ENCODE peak calls at places on chromosomes 12 and 14, in ten cellular contexts. K, F, T, J, C, I, V, N, B and H are unnamed samples.

GRCh38 chr12:6141048-6141447 is 16.6 kb upstream of the VWF start:
- DNase-seq in K (peak; percentile 85), F (no peak), T (no peak), J (peak; percentile 65), C (no peak), I (no peak), V (no peak), N (no peak), B (no peak), H (no peak)

GRCh38 chr12:98653866-98654493 is 8.9 kb downstream of the APAF1 start:
- DNase-seq in K (peak; percentile 66), F (no peak), T (peak; percentile 42), J (peak; percentile 27), C (no peak), I (peak; percentile 33), V (no peak), N (no peak), B (no peak), H (no peak)

GRCh38 chr12:108773798-108774788 is 42.8 kb upstream of the CORO1C start:
- DNase-seq in K (peak; percentile 73), F (peak; percentile 82), T (no peak), J (peak; percentile 49), C (peak; percentile 85), I (peak; percentile 51), V (peak; percentile 39), N (peak; percentile 96), B (peak; percentile 95), H (peak; percentile 88)

GRCh38 chr14:101313268-101313667 is 248.0 kb upstream of the DIO3 start:
- DNase-seq in K (no peak), F (no peak), T (no peak), J (no peak), C (no peak), I (no peak), V (no peak), N (no peak), B (no peak), H (no peak)

GRCh38 chr14:88258026-88258425 is 65.0 kb downstream of the KCNK10 start:
- DNase-seq in K (no peak), F (no peak), T (no peak), J (no peak), C (no peak), I (no peak), V (no peak), N (no peak), B (no peak), H (no peak)

GRCh38 chr12:55938826-55939501 is 8.0 kb downstream of the DGKA start:
- DNase-seq in K (no peak), F (no peak), T (no peak), J (no peak), C (no peak), I (no peak), V (no peak), N (no peak), B (no peak), H (no peak)

GRCh38 chr12:65300679-65301349 is 22.3 kb downstream of the MSRB3 start:
- DNase-seq in K (no peak), F (no peak), T (peak; percentile 54), J (no peak), C (no peak), I (peak; percentile 20), V (no peak), N (no peak), B (no peak), H (no peak)

GRCh38 chr12:131387281-131388163 is 323.4 kb upstream of the SFSWAP start:
- DNase-seq in K (no peak), F (no peak), T (no peak), J (no peak), C (peak; percentile 76), I (no peak), V (no peak), N (no peak), B (no peak), H (no peak)

GRCh38 chr12:113875681-113876080 is 90.4 kb downstream of the RBM19 start:
- DNase-seq in K (no peak), F (no peak), T (no peak), J (no peak), C (no peak), I (no peak), V (no peak), N (no peak), B (no peak), H (no peak)

GRCh38 chr14:68921666-68922065 is 57.4 kb downstream of the ACTN1 start:
- DNase-seq in K (no peak), F (no peak), T (no peak), J (no peak), C (no peak), I (no peak), V (no peak), N (no peak), B (no peak), H (no peak)
- H3K4me1 ChIP-seq in K (no peaks in the 10 kb centered on the region), F (no peaks in the 10 kb centered on the region), T (no peaks in the 10 kb centered on the region), J (peaks cover 13% of the 10 kb centered on the region), C (peaks cover 9% of the 10 kb centered on the region), I (peaks cover 20% of the 10 kb centered on the region), V (peaks cover 10% of the 10 kb centered on the region), N (peaks cover 90% of the 10 kb centered on the region), B (no peaks in the 10 kb centered on the region), H (no peaks in the 10 kb centered on the region)

DNA sequence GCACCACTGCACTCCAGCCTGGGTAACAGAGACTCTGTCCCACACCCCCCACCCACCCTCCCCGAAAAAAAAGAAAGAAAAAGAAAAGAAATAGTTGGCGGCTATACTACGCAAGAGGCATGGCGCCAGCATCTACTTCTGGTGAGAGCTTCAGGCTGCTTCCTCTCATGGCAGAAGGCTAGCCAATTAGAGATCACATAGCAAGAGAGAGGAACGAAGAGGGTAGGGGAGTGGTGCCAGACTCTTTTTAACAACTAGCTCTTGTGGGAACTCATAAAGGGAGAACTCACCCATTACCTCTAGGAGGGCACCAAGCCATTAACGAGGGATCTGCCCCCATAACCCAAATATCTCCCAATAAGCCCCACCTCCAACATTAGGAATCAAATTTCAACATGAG is 6.2 kb downstream of the DENND5B start:
- DNase-seq in K (no peak), F (no peak), T (no peak), J (no peak), C (no peak), I (no peak), V (no peak), N (no peak), B (no peak), H (no peak)
- H3K27ac ChIP-seq in K (no peak overlapping the region), F (no peak overlapping the region), T (no peak overlapping the region), J (no peak overlapping the region), C (no peak overlapping the region), I (peak overlapping the region; percentile 77), V (peak overlapping the region; percentile 24), N (no peak overlapping the region), B (no peak overlapping the region), H (no peak overlapping the region)

GRCh38 chr12:95072900-95073697 is at the start of gene NR2C1:
- DNase-seq in K (peak; percentile 91), F (peak; percentile 94), T (peak; percentile 91), J (peak; percentile 95), C (peak; percentile 93), I (peak; percentile 99), V (peak; percentile 88), N (peak; percentile 97), B (peak; percentile 82), H (peak; percentile 92)
- TF ChIP-seq POLR2A in K (peak; percentile 47), F (peak; percentile 46), T (peak; percentile 52), J (peak; percentile 50), C (no peak), I (peak; percentile 36), V (no peak), N (peak; percentile 8), B (no peak), H (no peak)

GRCh38 chr12:102197789-102198188 is at the start of gene PMCH:
- DNase-seq in K (peak; percentile 87), F (no peak), T (no peak), J (no peak), C (no peak), I (no peak), V (no peak), N (no peak), B (no peak), H (no peak)
- H3K4me1 ChIP-seq in K (peaks cover 26% of the 10 kb centered on the region), F (no peaks in the 10 kb centered on the region), T (no peaks in the 10 kb centered on the region), J (no peaks in the 10 kb centered on the region), C (no peaks in the 10 kb centered on the region), I (peaks cover 5% of the 10 kb centered on the region), V (no peaks in the 10 kb centered on the region), N (no peaks in the 10 kb centered on the region), B (no peaks in the 10 kb centered on the region), H (no peaks in the 10 kb centered on the region)

DNA sequence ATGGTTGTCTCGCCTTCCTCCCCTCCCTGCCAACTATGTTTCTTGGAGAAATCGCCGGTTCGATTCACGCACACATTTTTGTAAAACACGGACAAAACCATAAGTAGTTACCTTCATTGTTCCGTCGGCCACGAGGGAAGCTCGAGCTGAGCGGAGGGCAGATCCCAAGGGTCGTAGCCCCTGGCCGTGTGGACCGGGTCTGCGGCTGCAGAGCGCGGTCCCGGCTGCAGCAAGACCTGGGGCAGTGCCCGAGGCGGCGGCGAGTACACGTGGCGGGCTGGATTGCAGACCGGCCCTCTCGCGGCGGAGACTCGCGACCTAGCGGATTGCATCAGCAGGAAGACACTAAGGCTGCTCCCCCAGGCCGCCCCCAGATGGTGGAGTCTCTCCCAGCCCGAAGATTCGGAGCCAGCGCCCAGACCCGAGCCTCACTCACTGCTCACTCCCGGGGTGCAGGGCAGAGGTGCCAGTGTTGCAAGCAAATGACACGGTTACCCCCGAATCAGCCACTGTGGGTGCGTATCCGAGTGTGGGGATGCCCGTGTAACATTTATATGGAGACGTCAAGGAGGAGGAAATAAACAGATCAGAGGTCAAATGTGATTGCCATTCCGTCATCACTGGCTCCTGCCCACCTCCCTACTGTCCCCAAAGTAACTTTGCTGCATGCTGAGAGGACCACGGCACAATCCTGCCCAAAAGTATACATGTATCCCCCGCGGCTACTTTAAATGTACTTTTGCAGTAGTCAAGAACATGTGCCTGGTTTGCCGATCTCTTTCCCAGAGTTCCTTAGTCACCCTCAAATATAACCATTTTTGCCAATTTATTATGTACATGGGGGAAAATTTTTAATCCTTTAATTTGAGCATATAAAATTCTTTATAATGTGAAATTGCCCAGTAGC is at the start of gene BCAT1:
- DNase-seq in K (peak; percentile 88), F (peak; percentile 82), T (no peak), J (peak; percentile 60), C (peak; percentile 93), I (peak; percentile 65), V (peak; percentile 64), N (peak; percentile 86), B (no peak), H (peak; percentile 67)
- H3K27ac ChIP-seq in K (peak within 1 kb of the TSS; percentile 96), F (no peak within 1 kb of the TSS), T (no peak within 1 kb of the TSS), J (no peak within 1 kb of the TSS), C (peak within 1 kb of the TSS; percentile 64), I (peak within 1 kb of the TSS; percentile 93), V (peak within 1 kb of the TSS; percentile 31), N (peak within 1 kb of the TSS; percentile 44), B (no peak within 1 kb of the TSS), H (peak within 1 kb of the TSS; percentile 46)